ENCODE peak calls at places on chromosomes 2 and 18, in ten cellular contexts. One of them, this sample, is unnamed.

GRCh38 chr2:221590861-221591260 is 18.8 kb upstream of the EPHA4 start:
- DNase-seq in astrocyte of the spinal cord: no peak
- DNase-seq in CD8-positive, alpha-beta T cell: no peak
- DNase-seq in psoas muscle: no peak
- DNase-seq in adrenal gland: no peak
- DNase-seq in GM06990: no peak
- DNase-seq in lower leg skin: no peak
- DNase-seq in HFF-Myc: no peak
- DNase-seq in endothelial cell of umbilical vein: no peak
- DNase-seq in cardiac fibroblast: no peak
- DNase-seq in this sample: no peak

GRCh38 chr2:190181066-190181681 is 118.6 kb upstream of the MSTN start:
- DNase-seq in astrocyte of the spinal cord: no peak
- DNase-seq in CD8-positive, alpha-beta T cell: no peak
- DNase-seq in psoas muscle: no peak
- DNase-seq in adrenal gland: no peak
- DNase-seq in GM06990: no peak
- DNase-seq in lower leg skin: no peak
- DNase-seq in HFF-Myc: no peak
- DNase-seq in endothelial cell of umbilical vein: no peak
- DNase-seq in cardiac fibroblast: no peak
- DNase-seq in this sample: no peak

GRCh38 chr2:106075038-106075437 is 119.1 kb downstream of the UXS1 start:
- DNase-seq in astrocyte of the spinal cord: no peak
- DNase-seq in CD8-positive, alpha-beta T cell: no peak
- DNase-seq in psoas muscle: no peak
- DNase-seq in adrenal gland: no peak
- DNase-seq in GM06990: no peak
- DNase-seq in lower leg skin: no peak
- DNase-seq in HFF-Myc: no peak
- DNase-seq in endothelial cell of umbilical vein: no peak
- DNase-seq in cardiac fibroblast: no peak
- DNase-seq in this sample: no peak

GRCh38 chr18:21257383-21257782 is 15.4 kb downstream of the GREB1L start:
- DNase-seq in astrocyte of the spinal cord: peak
- DNase-seq in CD8-positive, alpha-beta T cell: no peak
- DNase-seq in psoas muscle: no peak
- DNase-seq in adrenal gland: no peak
- DNase-seq in GM06990: no peak
- DNase-seq in lower leg skin: no peak
- DNase-seq in HFF-Myc: no peak
- DNase-seq in endothelial cell of umbilical vein: no peak
- DNase-seq in cardiac fibroblast: no peak
- DNase-seq in this sample: no peak

GRCh38 chr18:75005622-75006021 is 203.3 kb downstream of the PTGR3 start:
- DNase-seq in astrocyte of the spinal cord: no peak
- DNase-seq in CD8-positive, alpha-beta T cell: no peak
- DNase-seq in psoas muscle: no peak
- DNase-seq in adrenal gland: no peak
- DNase-seq in GM06990: no peak
- DNase-seq in lower leg skin: no peak
- DNase-seq in HFF-Myc: no peak
- DNase-seq in endothelial cell of umbilical vein: no peak
- DNase-seq in cardiac fibroblast: peak
- DNase-seq in this sample: no peak

GRCh38 chr18:31661965-31662364 is 22.4 kb downstream of the B4GALT6 start:
- DNase-seq in astrocyte of the spinal cord: peak
- DNase-seq in CD8-positive, alpha-beta T cell: no peak
- DNase-seq in psoas muscle: no peak
- DNase-seq in adrenal gland: no peak
- DNase-seq in GM06990: no peak
- DNase-seq in lower leg skin: no peak
- DNase-seq in HFF-Myc: no peak
- DNase-seq in endothelial cell of umbilical vein: no peak
- DNase-seq in cardiac fibroblast: peak
- DNase-seq in this sample: no peak

GRCh38 chr2:74671479-74671878 is 17.4 kb downstream of the SEMA4F start:
- DNase-seq in astrocyte of the spinal cord: peak
- DNase-seq in CD8-positive, alpha-beta T cell: no peak
- DNase-seq in psoas muscle: no peak
- DNase-seq in adrenal gland: no peak
- DNase-seq in GM06990: no peak
- DNase-seq in lower leg skin: no peak
- DNase-seq in HFF-Myc: no peak
- DNase-seq in endothelial cell of umbilical vein: peak
- DNase-seq in cardiac fibroblast: peak
- DNase-seq in this sample: no peak

GRCh38 chr2:109020217-109020637 is 31.2 kb upstream of the EDAR start:
- DNase-seq in astrocyte of the spinal cord: peak
- DNase-seq in CD8-positive, alpha-beta T cell: no peak
- DNase-seq in psoas muscle: no peak
- DNase-seq in adrenal gland: no peak
- DNase-seq in GM06990: no peak
- DNase-seq in lower leg skin: peak
- DNase-seq in HFF-Myc: peak
- DNase-seq in endothelial cell of umbilical vein: no peak
- DNase-seq in cardiac fibroblast: peak
- DNase-seq in this sample: no peak

GRCh38 chr18:66724664-66725356 is 120.9 kb upstream of the CDH19 start:
- DNase-seq in astrocyte of the spinal cord: no peak
- DNase-seq in CD8-positive, alpha-beta T cell: no peak
- DNase-seq in psoas muscle: no peak
- DNase-seq in adrenal gland: no peak
- DNase-seq in GM06990: no peak
- DNase-seq in lower leg skin: no peak
- DNase-seq in HFF-Myc: no peak
- DNase-seq in endothelial cell of umbilical vein: no peak
- DNase-seq in cardiac fibroblast: peak
- DNase-seq in this sample: no peak

GRCh38 chr2:43013821-43014345 is 212.5 kb downstream of the ZFP36L2 start:
- DNase-seq in astrocyte of the spinal cord: no peak
- DNase-seq in CD8-positive, alpha-beta T cell: no peak
- DNase-seq in psoas muscle: no peak
- DNase-seq in adrenal gland: no peak
- DNase-seq in GM06990: no peak
- DNase-seq in lower leg skin: peak
- DNase-seq in HFF-Myc: no peak
- DNase-seq in endothelial cell of umbilical vein: no peak
- DNase-seq in cardiac fibroblast: no peak
- DNase-seq in this sample: peak

GRCh38 chr2:43324589-43325447 is 98.4 kb upstream of the ZFP36L2 start:
- DNase-seq in astrocyte of the spinal cord: no peak
- DNase-seq in CD8-positive, alpha-beta T cell: no peak
- DNase-seq in psoas muscle: peak
- DNase-seq in adrenal gland: no peak
- DNase-seq in GM06990: no peak
- DNase-seq in lower leg skin: no peak
- DNase-seq in HFF-Myc: no peak
- DNase-seq in endothelial cell of umbilical vein: peak
- DNase-seq in cardiac fibroblast: no peak
- DNase-seq in this sample: no peak

GRCh38 chr18:41973989-41974388 is 19.0 kb downstream of the PIK3C3 start:
- DNase-seq in astrocyte of the spinal cord: no peak
- DNase-seq in CD8-positive, alpha-beta T cell: no peak
- DNase-seq in psoas muscle: no peak
- DNase-seq in adrenal gland: no peak
- DNase-seq in GM06990: no peak
- DNase-seq in lower leg skin: no peak
- DNase-seq in HFF-Myc: no peak
- DNase-seq in endothelial cell of umbilical vein: no peak
- DNase-seq in cardiac fibroblast: no peak
- DNase-seq in this sample: no peak

GRCh38 chr2:60536716-60537115 is 16.7 kb downstream of the BCL11A start:
- DNase-seq in astrocyte of the spinal cord: no peak
- DNase-seq in CD8-positive, alpha-beta T cell: no peak
- DNase-seq in psoas muscle: no peak
- DNase-seq in adrenal gland: no peak
- DNase-seq in GM06990: no peak
- DNase-seq in lower leg skin: no peak
- DNase-seq in HFF-Myc: no peak
- DNase-seq in endothelial cell of umbilical vein: no peak
- DNase-seq in cardiac fibroblast: no peak
- DNase-seq in this sample: no peak

GRCh38 chr2:96800061-96800761 is 15.9 kb upstream of the CNNM3 start:
- DNase-seq in astrocyte of the spinal cord: no peak
- DNase-seq in CD8-positive, alpha-beta T cell: no peak
- DNase-seq in psoas muscle: peak
- DNase-seq in adrenal gland: no peak
- DNase-seq in GM06990: no peak
- DNase-seq in lower leg skin: no peak
- DNase-seq in HFF-Myc: no peak
- DNase-seq in endothelial cell of umbilical vein: no peak
- DNase-seq in cardiac fibroblast: no peak
- DNase-seq in this sample: no peak

GRCh38 chr18:45722899-45723298 is 1.1 kb upstream of the SLC14A1 start:
- DNase-seq in astrocyte of the spinal cord: peak
- DNase-seq in CD8-positive, alpha-beta T cell: peak
- DNase-seq in psoas muscle: peak
- DNase-seq in adrenal gland: peak
- DNase-seq in GM06990: peak
- DNase-seq in lower leg skin: peak
- DNase-seq in HFF-Myc: peak
- DNase-seq in endothelial cell of umbilical vein: peak
- DNase-seq in cardiac fibroblast: peak
- DNase-seq in this sample: peak
- H3K4me3 ChIP-seq in astrocyte of the spinal cord: no peak
- H3K4me3 ChIP-seq in CD8-positive, alpha-beta T cell: no peak
- H3K4me3 ChIP-seq in psoas muscle: no peak
- H3K4me3 ChIP-seq in adrenal gland: no peak
- H3K4me3 ChIP-seq in GM06990: no peak
- H3K4me3 ChIP-seq in lower leg skin: no peak
- H3K4me3 ChIP-seq in HFF-Myc: no peak
- H3K4me3 ChIP-seq in endothelial cell of umbilical vein: no peak
- H3K4me3 ChIP-seq in cardiac fibroblast: no peak
- H3K4me3 ChIP-seq in this sample: no peak

GRCh38 chr18:49980869-49981268 is 167.5 kb upstream of the ACAA2 start:
- DNase-seq in astrocyte of the spinal cord: no peak
- DNase-seq in CD8-positive, alpha-beta T cell: no peak
- DNase-seq in psoas muscle: no peak
- DNase-seq in adrenal gland: no peak
- DNase-seq in GM06990: no peak
- DNase-seq in lower leg skin: no peak
- DNase-seq in HFF-Myc: no peak
- DNase-seq in endothelial cell of umbilical vein: no peak
- DNase-seq in cardiac fibroblast: no peak
- DNase-seq in this sample: no peak
- TF ChIP-seq CTCF in astrocyte of the spinal cord: no peak
- TF ChIP-seq CTCF in CD8-positive, alpha-beta T cell: no peak
- TF ChIP-seq CTCF in psoas muscle: no peak
- TF ChIP-seq CTCF in adrenal gland: no peak
- TF ChIP-seq CTCF in GM06990: no peak
- TF ChIP-seq CTCF in lower leg skin: no peak
- TF ChIP-seq CTCF in HFF-Myc: no peak
- TF ChIP-seq CTCF in endothelial cell of umbilical vein: no peak
- TF ChIP-seq CTCF in cardiac fibroblast: no peak
- TF ChIP-seq CTCF in this sample: no peak

GRCh38 chr2:28626891-28627421 is 124.7 kb upstream of the PPP1CB start:
- DNase-seq in astrocyte of the spinal cord: peak
- DNase-seq in CD8-positive, alpha-beta T cell: no peak
- DNase-seq in psoas muscle: peak
- DNase-seq in adrenal gland: no peak
- DNase-seq in GM06990: no peak
- DNase-seq in lower leg skin: no peak
- DNase-seq in HFF-Myc: no peak
- DNase-seq in endothelial cell of umbilical vein: no peak
- DNase-seq in cardiac fibroblast: peak
- DNase-seq in this sample: no peak

GRCh38 chr2:28627722-28628480 is 123.7 kb upstream of the PPP1CB start:
- DNase-seq in astrocyte of the spinal cord: peak
- DNase-seq in CD8-positive, alpha-beta T cell: no peak
- DNase-seq in psoas muscle: peak
- DNase-seq in adrenal gland: no peak
- DNase-seq in GM06990: no peak
- DNase-seq in lower leg skin: no peak
- DNase-seq in HFF-Myc: no peak
- DNase-seq in endothelial cell of umbilical vein: no peak
- DNase-seq in cardiac fibroblast: peak
- DNase-seq in this sample: no peak

GRCh38 chr2:28628987-28629386 is 122.6 kb upstream of the PPP1CB start:
- DNase-seq in astrocyte of the spinal cord: no peak
- DNase-seq in CD8-positive, alpha-beta T cell: no peak
- DNase-seq in psoas muscle: peak
- DNase-seq in adrenal gland: no peak
- DNase-seq in GM06990: no peak
- DNase-seq in lower leg skin: no peak
- DNase-seq in HFF-Myc: no peak
- DNase-seq in endothelial cell of umbilical vein: no peak
- DNase-seq in cardiac fibroblast: no peak
- DNase-seq in this sample: peak

GRCh38 chr2:28630341-28630740 is 121.3 kb upstream of the PPP1CB start:
- DNase-seq in astrocyte of the spinal cord: no peak
- DNase-seq in CD8-positive, alpha-beta T cell: no peak
- DNase-seq in psoas muscle: no peak
- DNase-seq in adrenal gland: no peak
- DNase-seq in GM06990: no peak
- DNase-seq in lower leg skin: no peak
- DNase-seq in HFF-Myc: no peak
- DNase-seq in endothelial cell of umbilical vein: no peak
- DNase-seq in cardiac fibroblast: no peak
- DNase-seq in this sample: peak

DNA sequence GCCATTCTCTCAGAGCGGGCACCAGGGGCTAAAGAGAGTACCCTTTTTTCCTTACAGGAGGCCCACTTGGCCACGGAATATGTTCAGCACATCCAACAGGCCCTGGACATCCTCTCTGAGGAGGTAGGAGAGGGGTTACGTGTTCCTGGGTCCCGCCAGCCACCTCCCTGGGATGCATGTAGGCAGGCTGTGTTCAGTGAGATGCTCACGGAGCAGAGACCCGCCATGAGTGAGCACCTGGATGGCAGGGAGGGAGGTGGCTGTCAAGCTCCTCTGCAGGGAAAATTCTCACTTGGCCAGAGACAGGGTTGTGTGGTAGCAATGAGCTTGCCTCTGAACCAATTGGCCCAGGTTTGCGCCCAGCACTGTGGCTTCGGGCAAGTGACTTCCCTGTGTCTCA is 123.1 kb upstream of the PPP1CB start:
- DNase-seq in astrocyte of the spinal cord: no peak
- DNase-seq in CD8-positive, alpha-beta T cell: no peak
- DNase-seq in psoas muscle: no peak
- DNase-seq in adrenal gland: no peak
- DNase-seq in GM06990: no peak
- DNase-seq in lower leg skin: no peak
- DNase-seq in HFF-Myc: no peak
- DNase-seq in endothelial cell of umbilical vein: no peak
- DNase-seq in cardiac fibroblast: no peak
- DNase-seq in this sample: peak
- H3K4me3 ChIP-seq in astrocyte of the spinal cord: no peak
- H3K4me3 ChIP-seq in CD8-positive, alpha-beta T cell: no peak
- H3K4me3 ChIP-seq in psoas muscle: no peak
- H3K4me3 ChIP-seq in adrenal gland: no peak
- H3K4me3 ChIP-seq in GM06990: no peak
- H3K4me3 ChIP-seq in lower leg skin: no peak
- H3K4me3 ChIP-seq in HFF-Myc: no peak
- H3K4me3 ChIP-seq in endothelial cell of umbilical vein: no peak
- H3K4me3 ChIP-seq in cardiac fibroblast: no peak
- H3K4me3 ChIP-seq in this sample: no peak

DNA sequence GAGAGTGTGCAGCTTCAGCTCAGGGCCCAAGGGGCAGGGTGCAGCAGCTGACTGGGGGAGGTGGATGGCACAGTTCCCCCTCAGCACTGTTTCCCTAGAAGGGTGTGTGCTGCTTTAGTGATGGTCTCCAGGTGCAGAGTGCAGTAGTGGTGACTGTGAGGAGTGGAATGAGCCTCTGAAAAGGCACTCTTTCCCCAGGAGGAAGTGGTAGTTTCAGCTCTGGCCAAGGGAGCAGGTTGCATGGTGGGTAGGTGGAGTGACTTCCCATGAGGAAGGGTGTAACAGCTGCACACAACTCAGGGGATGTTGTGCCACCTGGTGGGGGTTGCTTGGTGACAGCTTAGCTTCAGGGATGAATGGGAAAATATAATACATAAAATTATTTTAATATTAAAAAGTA is 251.5 kb upstream of the NXPH2 start:
- DNase-seq in astrocyte of the spinal cord: peak
- DNase-seq in CD8-positive, alpha-beta T cell: no peak
- DNase-seq in psoas muscle: no peak
- DNase-seq in adrenal gland: no peak
- DNase-seq in GM06990: no peak
- DNase-seq in lower leg skin: no peak
- DNase-seq in HFF-Myc: no peak
- DNase-seq in endothelial cell of umbilical vein: no peak
- DNase-seq in cardiac fibroblast: no peak
- DNase-seq in this sample: no peak
- TF ChIP-seq CTCF in astrocyte of the spinal cord: peak
- TF ChIP-seq CTCF in CD8-positive, alpha-beta T cell: no peak
- TF ChIP-seq CTCF in psoas muscle: no peak
- TF ChIP-seq CTCF in adrenal gland: no peak
- TF ChIP-seq CTCF in GM06990: peak
- TF ChIP-seq CTCF in lower leg skin: no peak
- TF ChIP-seq CTCF in HFF-Myc: no peak
- TF ChIP-seq CTCF in endothelial cell of umbilical vein: no peak
- TF ChIP-seq CTCF in cardiac fibroblast: no peak
- TF ChIP-seq CTCF in this sample: no peak